ENCODE peak calls at places on chromosomes 7 and 10, in nine cellular contexts. U, A, B, N, T, S, Q, M and V are unnamed samples.

GRCh38 chr10:58177362-58177947 is 90.2 kb downstream of the IPMK start:
- DNase-seq in T (no peak), S (peak), N (no peak), A (no peak), B (peak), Q (peak), U (peak), M (peak), V (peak)

GRCh38 chr7:64599341-64599740 is 36.5 kb upstream of the ZNF680 start:
- DNase-seq in A (no peak), T (no peak), U (no peak), N (no peak), B (no peak), S (no peak), Q (no peak), M (no peak), V (no peak)

GRCh38 chr10:49175587-49176309 is 12.4 kb downstream of the TMEM273 start:
- DNase-seq in S (no peak), M (no peak), Q (no peak), U (no peak), B (no peak), N (no peak), T (no peak), A (no peak), V (no peak)

GRCh38 chr10:22651276-22651980 is 63.0 kb downstream of the PIP4K2A start:
- DNase-seq in Q (no peak), M (no peak), N (peak), B (no peak), T (no peak), U (no peak), A (no peak), S (no peak), V (no peak)

GRCh38 chr7:73721237-73721848 is 1.9 kb upstream of the STX1A start:
- DNase-seq in Q (peak), N (no peak), T (no peak), S (no peak), U (no peak), A (no peak), M (peak), B (no peak), V (peak)

GRCh38 chr7:96887426-96887825 is 117.9 kb upstream of the DLX6 start:
- DNase-seq in S (no peak), M (no peak), N (no peak), U (no peak), T (no peak), B (no peak), Q (no peak), A (peak), V (no peak)

GRCh38 chr10:86819567-86819966 is 63.1 kb downstream of the BMPR1A start:
- DNase-seq in U (no peak), N (no peak), A (no peak), S (no peak), B (no peak), M (no peak), Q (no peak), T (peak), V (peak)

GRCh38 chr10:80158598-80159127 is 26.1 kb downstream of the PLAC9 start:
- DNase-seq in A (peak), N (no peak), Q (peak), S (peak), B (no peak), U (no peak), M (peak), T (peak), V (peak)

GRCh38 chr10:34762603-34763299 is 52.3 kb downstream of the PARD3 start:
- DNase-seq in A (no peak), B (no peak), N (no peak), U (no peak), M (no peak), T (no peak), Q (no peak), S (no peak), V (no peak)

GRCh38 chr10:124338276-124338915 is 80.3 kb downstream of the OAT start:
- DNase-seq in U (no peak), S (no peak), A (no peak), Q (no peak), N (no peak), T (no peak), M (no peak), B (no peak), V (no peak)

GRCh38 chr7:157609932-157610640 is 273.3 kb downstream of the DNAJB6 start:
- DNase-seq in A (no peak), B (no peak), T (no peak), M (no peak), S (no peak), U (no peak), Q (no peak), N (no peak), V (no peak)

GRCh38 chr10:11292576-11293302 is 275.1 kb downstream of the CELF2 start:
- DNase-seq in U (no peak), M (no peak), S (no peak), N (no peak), T (no peak), B (no peak), A (no peak), Q (no peak), V (no peak)

GRCh38 chr7:143415696-143416095 is 7.0 kb upstream of the EPHA1 start:
- DNase-seq in N (no peak), T (peak), U (no peak), M (no peak), S (no peak), A (peak), Q (no peak), B (no peak), V (peak)

GRCh38 chr10:681670-682318 is 7.7 kb downstream of the DIP2C start:
- DNase-seq in U (no peak), N (no peak), A (no peak), B (no peak), T (peak), Q (no peak), S (no peak), M (no peak), V (peak)

GRCh38 chr10:117450940-117451339 is 75.7 kb upstream of the PDZD8 start:
- DNase-seq in U (no peak), Q (no peak), A (no peak), T (no peak), B (no peak), M (no peak), N (no peak), S (no peak), V (no peak)

GRCh38 chr10:78892383-78893191 is 176.2 kb upstream of the ZMIZ1 start:
- DNase-seq in A (no peak), Q (peak), N (no peak), U (no peak), T (no peak), B (no peak), M (no peak), S (peak), V (no peak)

GRCh38 chr7:68573271-68574000 is 1024.8 kb upstream of the AUTS2 start:
- DNase-seq in U (no peak), M (no peak), T (no peak), B (no peak), S (no peak), N (no peak), A (no peak), Q (no peak), V (no peak)

GRCh38 chr10:69703766-69704191 is 73.7 kb downstream of the FAM241B start:
- DNase-seq in S (no peak), B (no peak), U (no peak), A (peak), N (no peak), M (no peak), Q (peak), T (peak), V (peak)

GRCh38 chr10:98128802-98129201 is 5.7 kb upstream of the R3HCC1L start:
- DNase-seq in M (no peak), A (no peak), U (no peak), B (no peak), S (no peak), Q (no peak), N (no peak), T (no peak), V (no peak)

GRCh38 chr7:22587322-22587721 is 87.3 kb upstream of the STEAP1B start:
- DNase-seq in T (no peak), U (no peak), S (peak), M (no peak), B (no peak), A (no peak), Q (peak), N (no peak), V (peak)